ENCODE peak calls at places on chromosomes 5 and 9, in six cellular contexts. Z is heart right ventricle, K is suprapubic skin, S is transverse colon, H is neural progenitor cell, M is sigmoid colon. O is an unnamed sample. For H3K27me3 and H3K9me3, the result is how much of the 10 kb centered on the place peaks cover.

GRCh38 chr9:131640438-131641181 is 95.3 kb downstream of the PRRT1B start:
- DNase-seq in Z (no peak), K (no peak), S (no peak), H (no peak), M (peak), O (no peak)

GRCh38 chr9:133973791-133974630 is 18.1 kb downstream of the VAV2 start:
- DNase-seq in Z (no peak), K (no peak), S (peak), H (peak), M (peak), O (no peak)

GRCh38 chr9:5263568-5264218 is 32.5 kb downstream of the INSL4 start:
- DNase-seq in Z (no peak), K (no peak), S (no peak), H (peak), M (no peak), O (no peak)

GRCh38 chr5:8756498-8757084 is 789.3 kb downstream of the SEMA5A start:
- DNase-seq in Z (no peak), K (no peak), S (peak), H (peak), M (no peak), O (no peak)

GRCh38 chr9:126226991-126227937 is 99.4 kb upstream of the MVB12B start:
- DNase-seq in Z (no peak), K (no peak), S (no peak), H (no peak), M (no peak), O (no peak)

GRCh38 chr5:156142867-156143266 is 184.1 kb upstream of the SGCD start:
- DNase-seq in Z (no peak), K (no peak), S (no peak), H (no peak), M (no peak), O (no peak)

GRCh38 chr5:178547753-178548415 is 42.3 kb downstream of the COL23A1 start:
- DNase-seq in Z (no peak), K (peak), S (no peak), H (no peak), M (peak), O (no peak)

GRCh38 chr9:34573599-34574325 is 15.8 kb downstream of the CNTFR start:
- DNase-seq in Z (no peak), K (no peak), S (no peak), H (peak), M (no peak), O (no peak)

GRCh38 chr9:136157477-136158265 is 39.0 kb upstream of the TMEM250 start:
- DNase-seq in Z (no peak), K (no peak), S (no peak), H (no peak), M (no peak), O (no peak)

GRCh38 chr5:128966375-128966774 is 1.1 kb downstream of the SLC27A6 start:
- DNase-seq in Z (no peak), K (no peak), S (no peak), H (no peak), M (no peak), O (no peak)

GRCh38 chr9:35091536-35091935 is 4.9 kb downstream of the PIGO start:
- DNase-seq in Z (no peak), K (no peak), S (no peak), H (no peak), M (no peak), O (no peak)

GRCh38 chr9:3898371-3899218 is 372.8 kb upstream of the RFX3 start:
- DNase-seq in Z (no peak), K (no peak), S (peak), H (no peak), M (no peak), O (no peak)

GRCh38 chr5:128469924-128470323 is 68.1 kb downstream of the FBN2 start:
- DNase-seq in Z (no peak), K (no peak), S (no peak), H (no peak), M (no peak), O (no peak)

GRCh38 chr5:56359429-56359781 is 126.3 kb upstream of the ANKRD55 start:
- DNase-seq in Z (no peak), K (no peak), S (no peak), H (no peak), M (no peak), O (no peak)

GRCh38 chr5:67416133-67416937 is 219.7 kb upstream of the CD180 start:
- DNase-seq in Z (no peak), K (no peak), S (no peak), H (peak), M (no peak), O (no peak)

GRCh38 chr9:128634111-128634510 is 22.5 kb downstream of the DYNC2I2 start:
- DNase-seq in Z (no peak), K (no peak), S (no peak), H (no peak), M (no peak), O (no peak)

GRCh38 chr9:75464726-75465125 is 376.4 kb downstream of the OSTF1 start:
- DNase-seq in Z (no peak), K (no peak), S (no peak), H (no peak), M (no peak), O (no peak)

GRCh38 chr5:111223790-111224560 is at the start of gene CAMK4:
- DNase-seq in Z (peak), K (peak), S (peak), H (peak), M (peak), O (peak)

GRCh38 chr5:134048864-134049263 is 44.1 kb upstream of the VDAC1 start:
- DNase-seq in Z (no peak), K (no peak), S (no peak), H (no peak), M (no peak), O (no peak)

GRCh38 chr5:79878721-79879336 is 112.2 kb downstream of the MTX3 start:
- DNase-seq in Z (no peak), K (no peak), S (no peak), H (peak), M (no peak), O (no peak)

GRCh38 chr5:151082976-151083651 is 2.3 kb upstream of the TNIP1 start:
- DNase-seq in Z (no peak), K (no peak), S (peak), H (no peak), M (no peak), O (no peak)

GRCh38 chr9:36802171-36802920 is 229.7 kb downstream of the MELK start:
- DNase-seq in Z (no peak), K (no peak), S (no peak), H (no peak), M (no peak), O (no peak)

GRCh38 chr9:16524823-16525222 is 345.6 kb downstream of the BNC2 start:
- DNase-seq in Z (no peak), K (no peak), S (no peak), H (no peak), M (no peak), O (no peak)

GRCh38 chr9:123978981-123979380 is 32.6 kb upstream of the LHX2 start:
- DNase-seq in Z (no peak), K (no peak), S (no peak), H (no peak), M (no peak), O (no peak)
- H3K27me3 ChIP-seq in Z (under half), K (under half), S (under half), H (half or more), M (under half), O (half or more)

GRCh38 chr5:7330141-7330712 is 65.7 kb upstream of the ADCY2 start:
- DNase-seq in Z (no peak), K (no peak), S (no peak), H (no peak), M (no peak), O (no peak)
- H3K9me3 ChIP-seq in Z (under half), K (under half), S (under half), H (under half), M (under half), O (under half)

DNA sequence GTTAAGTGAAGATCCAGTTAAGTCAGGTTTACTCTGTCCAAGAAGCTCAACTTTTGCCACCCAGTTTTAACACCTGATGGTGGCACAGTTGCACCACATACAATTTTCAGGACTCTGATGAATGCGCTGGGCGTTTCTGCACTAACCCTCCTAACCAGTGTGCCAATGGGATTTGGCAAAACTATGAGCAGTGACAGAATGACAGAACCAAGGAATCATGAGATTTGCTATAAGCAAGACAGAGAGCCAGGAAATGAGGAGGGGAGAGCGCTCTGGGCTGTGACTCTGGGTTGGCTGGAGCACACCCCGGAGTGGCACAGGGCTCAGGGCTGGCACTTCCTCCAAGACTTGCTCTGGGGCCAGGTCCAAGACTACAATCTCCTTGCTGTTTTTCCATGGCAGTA is 84.1 kb downstream of the SH3PXD2B start:
- DNase-seq in Z (no peak), K (no peak), S (no peak), H (no peak), M (no peak), O (no peak)
- H3K27me3 ChIP-seq in Z (under half), K (under half), S (under half), H (under half), M (under half), O (under half)

GRCh38 chr5:2330731-2331130 is 420.7 kb downstream of the IRX2 start:
- DNase-seq in Z (no peak), K (no peak), S (no peak), H (no peak), M (no peak), O (no peak)

GRCh38 chr5:2334686-2335085 is 416.8 kb downstream of the IRX2 start:
- DNase-seq in Z (no peak), K (no peak), S (no peak), H (peak), M (no peak), O (no peak)

GRCh38 chr5:2335156-2335555 is 416.3 kb downstream of the IRX2 start:
- DNase-seq in Z (no peak), K (no peak), S (no peak), H (peak), M (no peak), O (no peak)

GRCh38 chr5:2330325-2330724 is 421.2 kb downstream of the IRX2 start:
- DNase-seq in Z (no peak), K (no peak), S (no peak), H (no peak), M (no peak), O (no peak)

DNA sequence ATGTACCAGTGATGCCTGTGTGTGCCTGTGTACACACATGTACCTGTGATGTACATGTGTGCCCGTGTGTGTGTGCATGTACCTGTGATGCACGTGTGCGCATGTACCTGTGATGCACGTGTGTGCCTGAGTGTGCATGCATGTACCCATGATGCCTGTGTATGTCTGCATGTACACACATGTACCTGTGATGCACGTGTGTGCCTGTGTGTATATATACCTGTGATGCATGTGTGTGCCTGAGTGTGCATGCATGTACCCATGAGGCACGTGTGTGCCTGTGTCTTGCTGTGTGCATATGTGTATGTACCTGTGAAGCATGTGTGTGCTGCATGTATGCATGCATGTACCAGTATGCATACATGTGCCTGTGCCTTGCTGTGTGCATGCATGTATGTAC is 419.0 kb downstream of the IRX2 start:
- DNase-seq in Z (no peak), K (no peak), S (no peak), H (no peak), M (no peak), O (no peak)
- H3K9me3 ChIP-seq in Z (under half), K (under half), S (under half), H (under half), M (under half), O (under half)

GRCh38 chr9:93827545-93828330 is 127.4 kb downstream of the BARX1 start:
- DNase-seq in Z (no peak), K (peak), S (peak), H (peak), M (no peak), O (no peak)
- H3K27me3 ChIP-seq in Z (half or more), K (half or more), S (under half), H (under half), M (under half), O (half or more)

GRCh38 chr5:3107118-3107517 is 355.6 kb upstream of the IRX2 start:
- DNase-seq in Z (no peak), K (no peak), S (no peak), H (no peak), M (no peak), O (no peak)
- H3K9me3 ChIP-seq in Z (under half), K (under half), S (under half), H (under half), M (under half), O (under half)

GRCh38 chr5:73296772-73297171 is 123.8 kb downstream of the TMEM174 start:
- DNase-seq in Z (no peak), K (no peak), S (no peak), H (no peak), M (no peak), O (no peak)
- H3K27me3 ChIP-seq in Z (half or more), K (half or more), S (half or more), H (half or more), M (half or more), O (half or more)

GRCh38 chr9:122188369-122188768 is 28.7 kb downstream of the MORN5 start:
- DNase-seq in Z (no peak), K (no peak), S (no peak), H (no peak), M (no peak), O (no peak)
- H3K9me3 ChIP-seq in Z (under half), K (under half), S (under half), H (under half), M (under half), O (under half)

GRCh38 chr5:54889826-54890225 is 95.6 kb downstream of the ESM1 start:
- DNase-seq in Z (no peak), K (no peak), S (no peak), H (no peak), M (no peak), O (no peak)
- H3K27me3 ChIP-seq in Z (under half), K (under half), S (under half), H (under half), M (under half), O (under half)

GRCh38 chr5:54936201-54936600 is 49.2 kb downstream of the ESM1 start:
- DNase-seq in Z (no peak), K (no peak), S (no peak), H (no peak), M (no peak), O (no peak)
- H3K9me3 ChIP-seq in Z (under half), K (under half), S (under half), H (under half), M (under half), O (under half)

O was measured in left ventricle myocardium inferior.